ENCODE peak calls at places on chromosome 21, in five cellular contexts. One of them, this sample, is unnamed.

GRCh38 chr21:28308516-28308915 is 684.2 kb downstream of the LTN1 start:
- DNase-seq in body of pancreas: no peak
- DNase-seq in cardiac muscle cell: no peak
- DNase-seq in DND-41: no peak
- DNase-seq in A673: no peak
- DNase-seq in this sample: peak; percentile 28

GRCh38 chr21:34261841-34262832 is 101.7 kb upstream of the KCNE2 start:
- DNase-seq in body of pancreas: no peak
- DNase-seq in cardiac muscle cell: no peak
- DNase-seq in DND-41: no peak
- DNase-seq in A673: no peak
- DNase-seq in this sample: no peak

GRCh38 chr21:17828223-17828622 is 9.1 kb upstream of the C21orf91 start:
- DNase-seq in body of pancreas: no peak
- DNase-seq in cardiac muscle cell: peak; percentile 35
- DNase-seq in DND-41: no peak
- DNase-seq in A673: no peak
- DNase-seq in this sample: no peak

GRCh38 chr21:14076143-14076806 is 134.5 kb downstream of the LIPI start:
- DNase-seq in body of pancreas: no peak
- DNase-seq in cardiac muscle cell: no peak
- DNase-seq in DND-41: peak; percentile 22
- DNase-seq in A673: no peak
- DNase-seq in this sample: no peak

GRCh38 chr21:44618909-44619308 is 7.0 kb downstream of the KRTAP10-8 start:
- DNase-seq in body of pancreas: no peak
- DNase-seq in cardiac muscle cell: no peak
- DNase-seq in DND-41: no peak
- DNase-seq in A673: no peak
- DNase-seq in this sample: no peak

GRCh38 chr21:15706686-15707085 is 23.1 kb upstream of the USP25 start:
- DNase-seq in body of pancreas: peak; percentile 35
- DNase-seq in cardiac muscle cell: peak; percentile 96
- DNase-seq in DND-41: no peak
- DNase-seq in A673: no peak
- DNase-seq in this sample: peak; percentile 75

GRCh38 chr21:26389971-26390641 is 183.0 kb downstream of the CYYR1 start:
- DNase-seq in body of pancreas: no peak
- DNase-seq in cardiac muscle cell: peak; percentile 10
- DNase-seq in DND-41: peak; percentile 38
- DNase-seq in A673: no peak
- DNase-seq in this sample: peak; percentile 78

GRCh38 chr21:28521932-28522826 is 470.5 kb downstream of the LTN1 start:
- DNase-seq in body of pancreas: no peak
- DNase-seq in cardiac muscle cell: peak; percentile 60
- DNase-seq in DND-41: peak; percentile 19
- DNase-seq in A673: peak; percentile 17
- DNase-seq in this sample: no peak

GRCh38 chr21:33261635-33262034 is 4.5 kb upstream of the IL10RB start:
- DNase-seq in body of pancreas: no peak
- DNase-seq in cardiac muscle cell: peak; percentile 65
- DNase-seq in DND-41: peak; percentile 80
- DNase-seq in A673: no peak
- DNase-seq in this sample: no peak

GRCh38 chr21:26918318-26919065 is 48.4 kb downstream of the ADAMTS5 start:
- DNase-seq in body of pancreas: no peak
- DNase-seq in cardiac muscle cell: peak; percentile 3
- DNase-seq in DND-41: no peak
- DNase-seq in A673: no peak
- DNase-seq in this sample: no peak

GRCh38 chr21:31874817-31875216 is 2.0 kb downstream of the HUNK start:
- DNase-seq in body of pancreas: peak; percentile 83
- DNase-seq in cardiac muscle cell: no peak
- DNase-seq in DND-41: no peak
- DNase-seq in A673: no peak
- DNase-seq in this sample: no peak

GRCh38 chr21:25898671-25899070 is 163.9 kb downstream of the GABPA start:
- DNase-seq in body of pancreas: no peak
- DNase-seq in cardiac muscle cell: peak; percentile 25
- DNase-seq in DND-41: no peak
- DNase-seq in A673: peak; percentile 62
- DNase-seq in this sample: no peak

GRCh38 chr21:41045534-41046268 is 122.3 kb upstream of the BACE2 start:
- DNase-seq in body of pancreas: peak; percentile 61
- DNase-seq in cardiac muscle cell: no peak
- DNase-seq in DND-41: no peak
- DNase-seq in A673: peak; percentile 11
- DNase-seq in this sample: no peak

GRCh38 chr21:26842300-26842699 is 2.9 kb downstream of the ADAMTS1 start:
- DNase-seq in body of pancreas: no peak
- DNase-seq in cardiac muscle cell: peak; percentile 64
- DNase-seq in DND-41: no peak
- DNase-seq in A673: no peak
- DNase-seq in this sample: no peak

GRCh38 chr21:44449473-44450363 is 5.6 kb upstream of the LRRC3 start:
- DNase-seq in body of pancreas: no peak
- DNase-seq in cardiac muscle cell: no peak
- DNase-seq in DND-41: no peak
- DNase-seq in A673: no peak
- DNase-seq in this sample: no peak

GRCh38 chr21:29238052-29238966 is 60.4 kb upstream of the BACH1 start:
- DNase-seq in body of pancreas: no peak
- DNase-seq in cardiac muscle cell: peak; percentile 61
- DNase-seq in DND-41: no peak
- DNase-seq in A673: no peak
- DNase-seq in this sample: no peak

GRCh38 chr21:45336535-45336810 is 48.8 kb upstream of the POFUT2 start:
- DNase-seq in body of pancreas: no peak
- DNase-seq in cardiac muscle cell: no peak
- DNase-seq in DND-41: no peak
- DNase-seq in A673: no peak
- DNase-seq in this sample: no peak

GRCh38 chr21:31005019-31005418 is 33.3 kb downstream of the KRTAP19-8 start:
- DNase-seq in body of pancreas: no peak
- DNase-seq in cardiac muscle cell: no peak
- DNase-seq in DND-41: no peak
- DNase-seq in A673: no peak
- DNase-seq in this sample: no peak

GRCh38 chr21:38777521-38777920 is 28.2 kb upstream of the ETS2 start:
- DNase-seq in body of pancreas: no peak
- DNase-seq in cardiac muscle cell: no peak
- DNase-seq in DND-41: no peak
- DNase-seq in A673: no peak
- DNase-seq in this sample: no peak

GRCh38 chr21:44869860-44870747 is 3.4 kb downstream of the PTTG1IP start:
- DNase-seq in body of pancreas: peak; percentile 61
- DNase-seq in cardiac muscle cell: peak; percentile 95
- DNase-seq in DND-41: no peak
- DNase-seq in A673: no peak
- DNase-seq in this sample: peak; percentile 86

GRCh38 chr21:24290151-24290833 is 1317.0 kb downstream of the MRPL39 start:
- DNase-seq in body of pancreas: no peak
- DNase-seq in cardiac muscle cell: no peak
- DNase-seq in DND-41: peak; percentile 65
- DNase-seq in A673: no peak
- DNase-seq in this sample: no peak

GRCh38 chr21:23950344-23950743 is 1656.9 kb downstream of the MRPL39 start:
- DNase-seq in body of pancreas: no peak
- DNase-seq in cardiac muscle cell: no peak
- DNase-seq in DND-41: peak; percentile 28
- DNase-seq in A673: no peak
- DNase-seq in this sample: no peak

GRCh38 chr21:25373126-25374082 is 233.9 kb downstream of the MRPL39 start:
- DNase-seq in body of pancreas: no peak
- DNase-seq in cardiac muscle cell: no peak
- DNase-seq in DND-41: no peak
- DNase-seq in A673: no peak
- DNase-seq in this sample: no peak

GRCh38 chr21:39788383-39788782 is 43.4 kb downstream of the IGSF5 start:
- DNase-seq in body of pancreas: peak; percentile 80
- DNase-seq in cardiac muscle cell: peak; percentile 77
- DNase-seq in DND-41: no peak
- DNase-seq in A673: peak; percentile 43
- DNase-seq in this sample: peak; percentile 93

GRCh38 chr21:31457675-31458074 is 113.6 kb upstream of the TIAM1 start:
- DNase-seq in body of pancreas: no peak
- DNase-seq in cardiac muscle cell: no peak
- DNase-seq in DND-41: no peak
- DNase-seq in A673: no peak
- DNase-seq in this sample: no peak

GRCh38 chr21:17492415-17493168 is 20.3 kb upstream of the CXADR start:
- DNase-seq in body of pancreas: no peak
- DNase-seq in cardiac muscle cell: peak; percentile 6
- DNase-seq in DND-41: no peak
- DNase-seq in A673: no peak
- DNase-seq in this sample: no peak

GRCh38 chr21:29827647-29828046 is 112.1 kb downstream of the GRIK1 start:
- DNase-seq in body of pancreas: no peak
- DNase-seq in cardiac muscle cell: no peak
- DNase-seq in DND-41: no peak
- DNase-seq in A673: no peak
- DNase-seq in this sample: no peak

GRCh38 chr21:43921979-43922945 is 57.2 kb downstream of the AGPAT3 start:
- DNase-seq in body of pancreas: no peak
- DNase-seq in cardiac muscle cell: peak; percentile 78
- DNase-seq in DND-41: peak; percentile 39
- DNase-seq in A673: no peak
- DNase-seq in this sample: peak; percentile 61

GRCh38 chr21:14075346-14076142 is 135.2 kb downstream of the LIPI start:
- DNase-seq in body of pancreas: no peak
- DNase-seq in cardiac muscle cell: no peak
- DNase-seq in DND-41: no peak
- DNase-seq in A673: no peak
- DNase-seq in this sample: no peak

GRCh38 chr21:33133912-33134311 is 64.0 kb downstream of the OLIG1 start:
- DNase-seq in body of pancreas: no peak
- DNase-seq in cardiac muscle cell: no peak
- DNase-seq in DND-41: no peak
- DNase-seq in A673: no peak
- DNase-seq in this sample: no peak

DNA sequence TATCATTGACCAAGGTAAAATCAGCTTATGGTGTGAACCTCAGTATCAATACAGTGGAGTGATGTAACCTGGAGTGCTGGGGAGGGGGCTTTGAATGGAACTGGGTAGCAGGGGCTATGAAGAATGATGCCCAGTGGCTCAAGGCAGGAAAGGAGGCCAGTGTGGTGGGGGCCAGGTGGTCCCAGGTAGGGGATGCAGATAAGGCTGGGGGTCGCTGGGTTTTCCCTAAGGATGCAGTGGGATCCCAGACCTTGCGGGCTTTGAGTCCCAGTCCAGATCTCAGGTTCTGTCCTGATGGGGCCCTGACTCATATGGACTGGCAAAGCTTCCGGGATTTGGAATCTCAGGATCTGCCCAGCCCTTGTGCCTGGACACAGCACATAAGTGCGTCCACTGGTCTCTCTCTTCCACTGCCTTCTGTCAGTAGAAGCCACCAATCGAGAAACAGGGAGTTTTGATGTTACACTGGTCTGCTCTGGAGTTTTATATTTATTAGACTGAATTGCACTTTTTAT is 52.0 kb downstream of the S100B start:
- DNase-seq in body of pancreas: no peak
- DNase-seq in cardiac muscle cell: no peak
- DNase-seq in DND-41: no peak
- DNase-seq in A673: no peak
- DNase-seq in this sample: no peak
- H3K36me3 ChIP-seq in body of pancreas: peaks cover 14% of the 10 kb centered on the region
- H3K36me3 ChIP-seq in cardiac muscle cell: peaks cover 62% of the 10 kb centered on the region
- H3K36me3 ChIP-seq in DND-41: peaks cover 80% of the 10 kb centered on the region
- H3K36me3 ChIP-seq in A673: no peaks in the 10 kb centered on the region
- H3K36me3 ChIP-seq in this sample: peaks cover 2% of the 10 kb centered on the region

DNA sequence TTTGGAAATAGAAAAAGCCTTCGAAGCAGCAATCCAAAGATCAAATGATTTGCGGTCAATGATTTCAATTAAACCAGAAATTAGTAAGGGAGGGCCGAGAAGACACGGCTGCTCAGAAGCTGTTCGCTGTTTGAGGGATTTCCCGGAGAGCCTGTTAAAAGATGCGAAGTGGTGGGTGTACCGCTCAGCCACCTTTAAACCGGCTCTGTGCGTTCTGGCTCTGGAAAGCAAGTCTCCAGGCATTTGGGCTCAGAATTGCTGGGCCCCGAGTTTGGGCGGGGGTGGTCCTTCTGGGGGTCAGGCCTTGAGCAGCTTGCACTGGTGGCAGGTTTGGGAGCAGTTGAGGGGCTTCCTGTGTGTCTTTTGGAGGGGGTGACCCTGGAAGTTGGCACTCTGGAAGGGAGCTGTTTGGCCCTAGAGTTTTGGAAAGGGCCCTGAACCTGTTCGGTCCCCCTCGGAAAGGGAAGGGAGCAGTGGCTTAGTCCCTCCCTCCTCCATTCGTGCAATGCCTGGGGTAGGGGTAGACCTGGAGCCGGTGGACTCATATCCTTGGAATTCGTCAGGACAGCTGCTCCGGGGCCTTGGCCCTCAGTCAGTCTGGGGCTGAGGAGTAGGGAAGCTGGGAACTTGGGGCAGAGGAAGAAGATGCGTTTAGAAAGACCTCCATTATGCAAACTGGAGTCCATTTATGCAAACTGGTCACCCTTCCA is 3.2 kb downstream of the SIM2 start:
- DNase-seq in body of pancreas: no peak
- DNase-seq in cardiac muscle cell: no peak
- DNase-seq in DND-41: no peak
- DNase-seq in A673: no peak
- DNase-seq in this sample: no peak
- H3K27me3 ChIP-seq in body of pancreas: peaks cover 86% of the 10 kb centered on the region
- H3K27me3 ChIP-seq in cardiac muscle cell: peaks cover 100% of the 10 kb centered on the region
- H3K27me3 ChIP-seq in DND-41: no peaks in the 10 kb centered on the region
- H3K27me3 ChIP-seq in A673: peaks cover 6% of the 10 kb centered on the region
- H3K27me3 ChIP-seq in this sample: peaks cover 96% of the 10 kb centered on the region

GRCh38 chr21:36029309-36029708 is 31.0 kb downstream of the SETD4 start:
- DNase-seq in body of pancreas: no peak
- DNase-seq in cardiac muscle cell: no peak
- DNase-seq in DND-41: no peak
- DNase-seq in A673: no peak
- DNase-seq in this sample: no peak

GRCh38 chr21:36024782-36025181 is 35.5 kb downstream of the SETD4 start:
- DNase-seq in body of pancreas: no peak
- DNase-seq in cardiac muscle cell: no peak
- DNase-seq in DND-41: no peak
- DNase-seq in A673: no peak
- DNase-seq in this sample: no peak

GRCh38 chr21:36030581-36031189 is 29.6 kb downstream of the SETD4 start:
- DNase-seq in body of pancreas: no peak
- DNase-seq in cardiac muscle cell: peak; percentile 26
- DNase-seq in DND-41: no peak
- DNase-seq in A673: no peak
- DNase-seq in this sample: no peak

GRCh38 chr21:36027352-36027751 is 33.0 kb downstream of the SETD4 start:
- DNase-seq in body of pancreas: no peak
- DNase-seq in cardiac muscle cell: peak; percentile 29
- DNase-seq in DND-41: no peak
- DNase-seq in A673: no peak
- DNase-seq in this sample: no peak

GRCh38 chr21:36028127-36029069 is 31.9 kb downstream of the SETD4 start:
- DNase-seq in body of pancreas: peak; percentile 77
- DNase-seq in cardiac muscle cell: peak; percentile 85
- DNase-seq in DND-41: peak; percentile 76
- DNase-seq in A673: peak; percentile 77
- DNase-seq in this sample: no peak
- H3K4me3 ChIP-seq in body of pancreas: no peak overlapping the region
- H3K4me3 ChIP-seq in cardiac muscle cell: no peak overlapping the region
- H3K4me3 ChIP-seq in DND-41: no peak overlapping the region
- H3K4me3 ChIP-seq in A673: no peak overlapping the region
- H3K4me3 ChIP-seq in this sample: no peak overlapping the region

GRCh38 chr21:42765656-42766055 is 112.2 kb downstream of the PDE9A start:
- DNase-seq in body of pancreas: no peak
- DNase-seq in cardiac muscle cell: no peak
- DNase-seq in DND-41: no peak
- DNase-seq in A673: no peak
- DNase-seq in this sample: no peak
- H3K36me3 ChIP-seq in body of pancreas: peaks cover 4% of the 10 kb centered on the region
- H3K36me3 ChIP-seq in cardiac muscle cell: peaks cover 8% of the 10 kb centered on the region
- H3K36me3 ChIP-seq in DND-41: no peaks in the 10 kb centered on the region
- H3K36me3 ChIP-seq in A673: no peaks in the 10 kb centered on the region
- H3K36me3 ChIP-seq in this sample: no peaks in the 10 kb centered on the region